ENCODE peak calls at places on chromosomes 11 and 22, in four cellular contexts. I, E, P and G are unnamed samples.

GRCh38 chr22:31241200-31241599 is 29.1 kb downstream of the LIMK2 start:
- DNase-seq in P (no peak), E (peak; percentile 25), I (no peak), G (peak; percentile 26)

GRCh38 chr22:17537155-17537554 is 26.1 kb upstream of the SLC25A18 start:
- DNase-seq in I (no peak), E (no peak), P (no peak), G (no peak)

GRCh38 chr11:104361975-104362374 is 198.0 kb upstream of the PDGFD start:
- DNase-seq in I (no peak), E (no peak), P (no peak), G (no peak)

GRCh38 chr11:2511421-2512369 is 66.9 kb downstream of the KCNQ1 start:
- DNase-seq in P (no peak), I (no peak), E (peak; percentile 4), G (no peak)

GRCh38 chr11:127345819-127346459 is 345.4 kb upstream of the KIRREL3 start:
- DNase-seq in P (no peak), I (peak; percentile 24), E (peak; percentile 20), G (peak; percentile 33)

GRCh38 chr11:36156486-36157150 is 132.6 kb downstream of the COMMD9 start:
- DNase-seq in I (no peak), E (no peak), P (no peak), G (peak; percentile 36)

GRCh38 chr22:49676783-49677494 is 150.7 kb downstream of the BRD1 start:
- DNase-seq in E (no peak), P (no peak), I (no peak), G (no peak)

GRCh38 chr11:3165152-3165705 is at the start of gene OSBPL5:
- DNase-seq in P (no peak), E (peak; percentile 89), I (peak; percentile 22), G (peak; percentile 59)

GRCh38 chr11:89491141-89491690 is at the start of gene NOX4:
- DNase-seq in I (no peak), P (no peak), E (no peak), G (peak; percentile 48)

GRCh38 chr22:49380828-49381114 is 446.9 kb downstream of the BRD1 start:
- DNase-seq in P (no peak), I (no peak), E (no peak), G (no peak)

GRCh38 chr11:32033067-32033466 is 57.8 kb upstream of the RCN1 start:
- DNase-seq in E (no peak), P (no peak), I (no peak), G (no peak)

GRCh38 chr11:32032478-32032877 is 58.4 kb upstream of the RCN1 start:
- DNase-seq in I (no peak), P (peak; percentile 41), E (no peak), G (no peak)

GRCh38 chr11:32034149-32034548 is 56.7 kb upstream of the RCN1 start:
- DNase-seq in E (no peak), P (no peak), I (no peak), G (peak; percentile 96)

GRCh38 chr11:32034680-32035079 is 56.2 kb upstream of the RCN1 start:
- DNase-seq in P (no peak), E (no peak), I (no peak), G (peak; percentile 58)

GRCh38 chr11:32033491-32033890 is 57.4 kb upstream of the RCN1 start:
- DNase-seq in P (no peak), E (no peak), I (no peak), G (peak; percentile 23)
- H3K4me1 ChIP-seq in P (peaks cover 4% of the 10 kb centered on the region), E (no peaks in the 10 kb centered on the region), I (no peaks in the 10 kb centered on the region), G (peaks cover 6% of the 10 kb centered on the region)

GRCh38 chr22:32996702-32997101 is 61.5 kb downstream of the SYN3 start:
- DNase-seq in P (no peak), I (peak; percentile 16), E (no peak), G (no peak)

GRCh38 chr22:32996276-32996675 is 61.9 kb downstream of the SYN3 start:
- DNase-seq in P (no peak), I (no peak), E (no peak), G (no peak)

GRCh38 chr22:32994046-32994827 is 63.9 kb downstream of the SYN3 start:
- DNase-seq in P (no peak), I (no peak), E (no peak), G (no peak)

GRCh38 chr22:32995335-32995734 is 62.8 kb downstream of the SYN3 start:
- DNase-seq in I (no peak), E (no peak), P (no peak), G (no peak)

GRCh38 chr22:32994921-32995320 is 63.3 kb downstream of the SYN3 start:
- DNase-seq in P (no peak), E (no peak), I (no peak), G (no peak)
- TF ChIP-seq ELK1 in P (no peak), E (no peak), I (no peak), G (no peak)

GRCh38 chr22:41481131-41481830 is 12.4 kb downstream of the ACO2 start:
- DNase-seq in P (no peak), I (no peak), E (no peak), G (peak; percentile 54)
- H3K4me1 ChIP-seq in P (peaks cover 57% of the 10 kb centered on the region), I (no peaks in the 10 kb centered on the region), E (peaks cover 6% of the 10 kb centered on the region), G (peaks cover 37% of the 10 kb centered on the region)

GRCh38 chr11:116400081-116400480 is 372.7 kb downstream of the BUD13 start:
- DNase-seq in E (no peak), I (no peak), P (no peak), G (no peak)

GRCh38 chr11:116394022-116394421 is 378.8 kb downstream of the BUD13 start:
- DNase-seq in E (no peak), I (no peak), P (no peak), G (no peak)

GRCh38 chr11:116397556-116398167 is 375.1 kb downstream of the BUD13 start:
- DNase-seq in E (no peak), P (no peak), I (no peak), G (no peak)

GRCh38 chr11:116390963-116391362 is 381.8 kb downstream of the BUD13 start:
- DNase-seq in E (no peak), I (no peak), P (no peak), G (no peak)

GRCh38 chr11:116396332-116396731 is 376.5 kb downstream of the BUD13 start:
- DNase-seq in P (no peak), E (no peak), I (no peak), G (no peak)
- TF ChIP-seq ELK1 in P (no peak), E (no peak), I (no peak), G (no peak)

GRCh38 chr11:45663486-45664375 is 1.7 kb downstream of the CHST1 start:
- DNase-seq in P (no peak), I (no peak), E (no peak), G (peak; percentile 11)
- H3K4me1 ChIP-seq in P (no peaks in the 10 kb centered on the region), I (peaks cover 28% of the 10 kb centered on the region), E (peaks cover 27% of the 10 kb centered on the region), G (peaks cover 4% of the 10 kb centered on the region)

GRCh38 chr22:39353346-39353745 is 3.6 kb downstream of the SYNGR1 start:
- DNase-seq in E (no peak), P (no peak), I (no peak), G (no peak)
- TF ChIP-seq ELK1 in E (no peak), P (no peak), I (no peak), G (no peak)